ENCODE peak calls at places on chromosomes 1 and 21, in six cellular contexts. K is heart left ventricle, D is NT2/D1, E is tibial artery, B is left lung, L is A673. Z is an unnamed sample.

GRCh38 chr1:176118985-176119384 is 88.1 kb downstream of the COP1 start:
- DNase-seq in K (no peak), D (no peak), E (no peak), B (no peak), L (no peak), Z (no peak)

GRCh38 chr1:193077991-193078390 is 18.6 kb downstream of the RO60 start:
- DNase-seq in K (no peak), D (no peak), E (no peak), B (no peak), L (no peak), Z (no peak)

GRCh38 chr1:93990010-93990409 is 80.8 kb upstream of the GCLM start:
- DNase-seq in K (no peak), D (no peak), E (no peak), B (peak; percentile 43), L (no peak), Z (no peak)

GRCh38 chr1:243335297-243335696 is 79.5 kb downstream of the SDCCAG8 start:
- DNase-seq in K (no peak), D (no peak), E (no peak), B (no peak), L (no peak), Z (no peak)

GRCh38 chr1:41626616-41627375 is 142.3 kb upstream of the EDN2 start:
- DNase-seq in K (no peak), D (no peak), E (no peak), B (no peak), L (no peak), Z (no peak)

GRCh38 chr1:53544731-53545515 is 85.7 kb downstream of the DMRTB1 start:
- DNase-seq in K (no peak), D (no peak), E (peak; percentile 47), B (peak; percentile 18), L (no peak), Z (peak; percentile 0)

GRCh38 chr1:107551491-107551890 is 410.7 kb downstream of the NTNG1 start:
- DNase-seq in K (no peak), D (no peak), E (no peak), B (no peak), L (no peak), Z (no peak)

GRCh38 chr1:63318255-63319068 is 3.9 kb upstream of the FOXD3 start:
- DNase-seq in K (no peak), D (no peak), E (no peak), B (no peak), L (no peak), Z (no peak)

GRCh38 chr1:22949807-22950462 is 22.7 kb downstream of the LACTBL1 start:
- DNase-seq in K (no peak), D (no peak), E (no peak), B (no peak), L (no peak), Z (no peak)

GRCh38 chr1:226643701-226644540 is 95.2 kb downstream of the ITPKB start:
- DNase-seq in K (no peak), D (no peak), E (no peak), B (no peak), L (no peak), Z (no peak)

GRCh38 chr1:63935553-63935952 is 161.7 kb downstream of the ROR1 start:
- DNase-seq in K (no peak), D (no peak), E (no peak), B (no peak), L (no peak), Z (no peak)

GRCh38 chr1:100834779-100835645 is 59.6 kb downstream of the EXTL2 start:
- DNase-seq in K (no peak), D (peak; percentile 5), E (no peak), B (no peak), L (peak; percentile 36), Z (no peak)

GRCh38 chr21:18655927-18656326 is 252.3 kb upstream of the TMPRSS15 start:
- DNase-seq in K (no peak), D (no peak), E (no peak), B (no peak), L (no peak), Z (no peak)

GRCh38 chr1:113307771-113308451 is 82.4 kb upstream of the MAGI3 start:
- DNase-seq in K (no peak), D (no peak), E (no peak), B (no peak), L (no peak), Z (no peak)

GRCh38 chr1:229537894-229538293 is 20.6 kb downstream of the ABCB10 start:
- DNase-seq in K (no peak), D (no peak), E (no peak), B (no peak), L (no peak), Z (no peak)

GRCh38 chr1:46370214-46370633 is 23.9 kb upstream of the FAAH start:
- DNase-seq in K (no peak), D (no peak), E (no peak), B (no peak), L (no peak), Z (no peak)

GRCh38 chr1:99266731-99267130 is 2.4 kb downstream of the PLPPR4 start:
- DNase-seq in K (no peak), D (no peak), E (no peak), B (no peak), L (no peak), Z (no peak)

GRCh38 chr1:234226106-234226818 is 147.0 kb upstream of the COA6 start:
- DNase-seq in K (no peak), D (peak; percentile 94), E (no peak), B (no peak), L (peak; percentile 74), Z (no peak)

GRCh38 chr1:151578941-151579340 is 32.9 kb upstream of the SNX27 start:
- DNase-seq in K (no peak), D (no peak), E (no peak), B (no peak), L (no peak), Z (no peak)

GRCh38 chr21:38525454-38525853 is 27.2 kb upstream of the ERG start:
- DNase-seq in K (no peak), D (no peak), E (no peak), B (no peak), L (no peak), Z (no peak)

GRCh38 chr21:44869860-44870747 is 3.4 kb downstream of the PTTG1IP start:
- DNase-seq in K (peak; percentile 51), D (no peak), E (peak; percentile 83), B (peak; percentile 73), L (no peak), Z (no peak)

DNA sequence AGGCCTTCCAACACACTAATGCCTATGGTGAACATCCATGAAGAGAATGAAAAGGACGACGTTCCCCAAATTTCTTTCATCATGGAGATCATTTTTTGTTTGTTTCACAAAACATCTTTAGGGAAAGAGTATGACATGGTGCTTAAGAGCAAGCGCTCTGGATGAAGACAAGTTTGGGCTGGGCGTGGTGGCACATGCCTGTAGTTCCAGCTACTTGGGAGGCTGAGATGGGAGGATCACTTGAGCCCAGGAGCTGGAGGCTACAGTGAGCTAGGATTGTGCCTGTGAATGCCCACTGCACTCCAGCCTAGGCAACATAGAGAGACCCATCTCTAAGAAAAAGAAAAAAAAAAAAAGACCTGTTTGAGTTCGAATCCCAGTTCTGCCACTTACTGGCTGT is 253.1 kb downstream of the PTPRU start:
- DNase-seq in K (no peak), D (no peak), E (no peak), B (no peak), L (no peak), Z (no peak)
- H3K4me3 ChIP-seq in K (no peak overlapping the region), D (no peak overlapping the region), E (no peak overlapping the region), B (no peak overlapping the region), L (no peak overlapping the region), Z (no peak overlapping the region)

GRCh38 chr1:104466068-104466467 is 716.4 kb downstream of the AMY1C start:
- DNase-seq in K (no peak), D (no peak), E (no peak), B (no peak), L (no peak), Z (no peak)

GRCh38 chr1:104468282-104468681 is 718.6 kb downstream of the AMY1C start:
- DNase-seq in K (no peak), D (no peak), E (no peak), B (no peak), L (no peak), Z (no peak)

GRCh38 chr1:104467590-104467989 is 717.9 kb downstream of the AMY1C start:
- DNase-seq in K (no peak), D (no peak), E (no peak), B (no peak), L (no peak), Z (no peak)

GRCh38 chr1:104460880-104461279 is 711.2 kb downstream of the AMY1C start:
- DNase-seq in K (no peak), D (no peak), E (no peak), B (no peak), L (no peak), Z (no peak)

GRCh38 chr1:104463126-104463697 is 713.5 kb downstream of the AMY1C start:
- DNase-seq in K (no peak), D (no peak), E (no peak), B (no peak), L (no peak), Z (no peak)
- H3K9me3 ChIP-seq in K (peaks cover 23% of the 10 kb centered on the region), D (peaks cover 25% of the 10 kb centered on the region), E (no peaks in the 10 kb centered on the region), B (no peaks in the 10 kb centered on the region), L (peaks cover 8% of the 10 kb centered on the region), Z (no peaks in the 10 kb centered on the region)

DNA sequence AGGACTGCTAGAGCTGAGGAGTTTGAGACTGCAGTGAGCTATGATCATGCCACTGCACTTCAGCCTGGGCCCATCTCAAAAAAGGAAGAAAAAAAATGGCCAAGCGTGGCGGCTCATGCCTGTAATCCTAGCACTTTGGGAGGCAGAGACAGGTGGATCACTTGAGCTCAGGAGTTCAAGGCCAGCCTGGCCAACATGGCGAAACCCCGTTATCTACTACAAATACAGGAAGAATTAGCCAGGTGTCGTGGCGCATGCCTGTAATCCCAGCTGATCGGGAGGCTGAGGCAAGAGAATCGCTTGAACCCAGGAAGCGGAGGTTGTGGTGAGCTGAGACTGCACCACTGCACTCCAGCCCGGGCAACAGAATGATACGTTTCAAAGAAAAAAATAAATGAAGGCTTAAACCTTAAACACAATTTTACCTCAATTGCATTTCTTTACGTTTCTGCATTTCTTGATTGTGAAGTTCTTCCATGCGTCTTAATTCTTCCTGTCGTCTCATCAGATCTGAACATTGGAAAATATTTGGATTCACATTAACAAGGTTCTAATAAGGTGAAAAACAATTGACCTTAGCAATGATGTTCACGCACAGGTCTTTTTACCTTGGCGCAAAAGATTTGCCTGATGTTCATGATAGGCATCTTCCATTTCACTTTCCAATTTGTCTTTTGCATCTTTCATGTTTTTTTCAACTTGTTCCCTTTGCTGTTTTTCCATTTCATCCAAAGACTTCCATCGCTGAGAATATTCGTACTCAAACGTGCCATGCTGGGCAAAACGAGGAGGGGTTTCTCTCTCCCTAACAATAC is 4.2 kb downstream of the SFPQ start:
- DNase-seq in K (no peak), D (no peak), E (no peak), B (no peak), L (no peak), Z (no peak)
- H3K4me3 ChIP-seq in K (peak overlapping the region; percentile 94), D (no peak overlapping the region), E (no peak overlapping the region), B (no peak overlapping the region), L (peak overlapping the region; percentile 77), Z (peak overlapping the region; percentile 97)

GRCh38 chr1:219991511-219991810 is 54.8 kb downstream of the EPRS1 start:
- DNase-seq in K (no peak), D (no peak), E (no peak), B (no peak), L (no peak), Z (no peak)

GRCh38 chr1:219987325-219987724 is 59.0 kb upstream of the SLC30A10 start:
- DNase-seq in K (no peak), D (no peak), E (no peak), B (no peak), L (no peak), Z (no peak)

GRCh38 chr1:219988387-219988786 is 57.9 kb downstream of the EPRS1 start:
- DNase-seq in K (no peak), D (no peak), E (no peak), B (no peak), L (no peak), Z (no peak)

GRCh38 chr1:219990782-219991510 is 55.4 kb downstream of the EPRS1 start:
- DNase-seq in K (no peak), D (peak; percentile 13), E (no peak), B (no peak), L (peak; percentile 56), Z (no peak)

GRCh38 chr1:219988818-219989217 is 57.5 kb downstream of the EPRS1 start:
- DNase-seq in K (no peak), D (no peak), E (no peak), B (no peak), L (no peak), Z (no peak)
- H3K9me3 ChIP-seq in K (no peaks in the 10 kb centered on the region), D (no peaks in the 10 kb centered on the region), E (no peaks in the 10 kb centered on the region), B (no peaks in the 10 kb centered on the region), L (no peaks in the 10 kb centered on the region), Z (no peaks in the 10 kb centered on the region)

Z was measured in BE2C.